ENCODE peak calls at places on chromosomes 7 and 10, in four cellular contexts. T is neural progenitor cell; Y is Panc1; A is CD8-positive, alpha-beta memory T cell. W is an unnamed sample.

GRCh38 chr7:4288791-4289190 is 393.3 kb upstream of the FOXK1 start:
- DNase-seq in T (no peak), Y (no peak), A (no peak), W (no peak)

GRCh38 chr10:5816170-5816569 is 2.9 kb upstream of the GDI2 start:
- DNase-seq in T (no peak), Y (no peak), A (no peak), W (no peak)

GRCh38 chr10:62594093-62594520 is 210.4 kb upstream of the ADO start:
- DNase-seq in T (peak; percentile 70), Y (peak; percentile 58), A (peak; percentile 28), W (peak; percentile 6)

GRCh38 chr7:18895456-18895855 is 222.0 kb downstream of the TWIST1 start:
- DNase-seq in T (no peak), Y (peak; percentile 72), A (no peak), W (no peak)

GRCh38 chr7:37113661-37114355 is 334.9 kb downstream of the ELMO1 start:
- DNase-seq in T (no peak), Y (no peak), A (no peak), W (no peak)

GRCh38 chr7:121079425-121080169 is 91.1 kb downstream of the CPED1 start:
- DNase-seq in T (no peak), Y (no peak), A (no peak), W (no peak)

GRCh38 chr10:13188593-13188992 is 27.2 kb downstream of the MCM10 start:
- DNase-seq in T (no peak), Y (no peak), A (no peak), W (no peak)

GRCh38 chr10:13074562-13075451 is 25.2 kb upstream of the OPTN start:
- DNase-seq in T (peak; percentile 83), Y (no peak), A (peak; percentile 24), W (no peak)

GRCh38 chr7:46454796-46455195 is 533.7 kb upstream of the IGFBP3 start:
- DNase-seq in T (no peak), Y (no peak), A (no peak), W (no peak)

GRCh38 chr7:1027285-1028043 is 16.9 kb upstream of the GPR146 start:
- DNase-seq in T (peak; percentile 68), Y (no peak), A (no peak), W (no peak)

GRCh38 chr10:91312031-91312733 is 91.7 kb downstream of the PCGF5 start:
- DNase-seq in T (no peak), Y (no peak), A (no peak), W (no peak)

GRCh38 chr10:45308707-45309106 is 6.7 kb downstream of the OR13A1 start:
- DNase-seq in T (no peak), Y (no peak), A (no peak), W (no peak)
- H3K27ac ChIP-seq in T (no peak overlapping the region), Y (no peak overlapping the region), A (no peak overlapping the region), W (no peak overlapping the region)

DNA sequence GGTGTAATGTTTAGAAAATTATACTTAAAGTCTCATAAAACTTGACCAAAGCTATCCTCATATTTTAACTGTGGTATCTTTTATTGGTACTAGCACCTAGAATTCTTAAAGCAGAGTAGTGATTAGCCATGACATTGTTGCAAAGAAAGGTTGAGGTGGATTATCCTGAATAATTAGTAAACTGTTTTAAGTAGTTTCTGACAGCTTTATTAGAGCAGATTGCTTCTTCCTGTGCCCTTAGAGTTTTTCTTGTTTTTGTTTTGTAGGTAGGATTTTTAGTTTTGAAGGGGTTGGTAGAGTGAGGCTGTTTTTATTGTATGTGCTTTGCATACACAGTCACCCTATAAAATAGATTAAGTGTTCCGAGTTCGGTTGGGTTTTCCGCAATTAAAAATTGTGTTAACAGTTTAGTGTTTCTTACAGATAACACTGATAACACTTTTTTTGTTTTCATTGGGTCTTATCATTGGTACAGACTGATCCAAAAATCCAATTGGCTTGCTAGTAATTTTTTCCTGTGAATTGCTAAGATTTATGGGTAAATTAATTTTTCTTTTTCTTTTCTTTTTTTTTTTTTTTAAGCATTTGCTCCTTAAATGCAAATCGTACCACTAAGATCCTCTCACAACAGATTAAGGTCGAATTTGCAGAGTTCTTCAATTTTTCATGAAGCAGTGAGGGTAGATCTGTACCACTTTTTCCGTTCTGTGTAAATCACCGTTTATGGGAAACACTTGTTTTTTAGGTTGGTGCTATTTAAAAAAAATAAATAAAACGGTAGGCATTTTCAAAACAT is 2.1 kb upstream of the PBLD start:
- DNase-seq in T (no peak), Y (no peak), A (no peak), W (no peak)
- H3K27ac ChIP-seq in T (no peak overlapping the region), Y (peak overlapping the region; percentile 100), A (peak overlapping the region; percentile 1), W (no peak overlapping the region)

DNA sequence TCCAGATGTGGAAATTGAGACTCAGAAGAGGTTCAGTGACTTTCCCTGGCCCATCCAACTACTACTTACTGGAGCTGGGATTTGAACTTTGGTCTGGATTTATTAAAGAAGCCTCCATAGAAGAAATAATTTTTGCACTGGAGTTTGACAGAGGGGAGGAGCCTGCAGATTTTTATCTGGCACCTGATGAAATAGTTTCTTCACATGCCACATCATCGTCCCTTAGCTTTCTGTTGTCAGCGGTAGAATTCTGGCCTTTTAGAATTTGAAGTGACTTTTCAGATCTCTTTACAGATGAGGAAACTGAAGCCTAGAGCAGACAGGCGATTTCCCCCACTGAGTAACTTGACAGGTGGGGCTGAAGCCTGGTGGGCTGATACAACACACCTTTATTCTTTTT is 233.5 kb downstream of the LRMDA start:
- DNase-seq in T (no peak), Y (no peak), A (no peak), W (no peak)
- H3K27ac ChIP-seq in T (no peak overlapping the region), Y (no peak overlapping the region), A (no peak overlapping the region), W (no peak overlapping the region)

GRCh38 chr10:74963549-74963948 is 137.1 kb downstream of the KAT6B start:
- DNase-seq in T (no peak), Y (no peak), A (no peak), W (no peak)

GRCh38 chr10:74969093-74969492 is 142.4 kb upstream of the SAMD8 start:
- DNase-seq in T (no peak), Y (no peak), A (no peak), W (no peak)

GRCh38 chr10:74967850-74968620 is 141.6 kb downstream of the KAT6B start:
- DNase-seq in T (peak; percentile 24), Y (no peak), A (no peak), W (no peak)

GRCh38 chr10:74969530-74969929 is 141.9 kb upstream of the SAMD8 start:
- DNase-seq in T (no peak), Y (no peak), A (no peak), W (no peak)

DNA sequence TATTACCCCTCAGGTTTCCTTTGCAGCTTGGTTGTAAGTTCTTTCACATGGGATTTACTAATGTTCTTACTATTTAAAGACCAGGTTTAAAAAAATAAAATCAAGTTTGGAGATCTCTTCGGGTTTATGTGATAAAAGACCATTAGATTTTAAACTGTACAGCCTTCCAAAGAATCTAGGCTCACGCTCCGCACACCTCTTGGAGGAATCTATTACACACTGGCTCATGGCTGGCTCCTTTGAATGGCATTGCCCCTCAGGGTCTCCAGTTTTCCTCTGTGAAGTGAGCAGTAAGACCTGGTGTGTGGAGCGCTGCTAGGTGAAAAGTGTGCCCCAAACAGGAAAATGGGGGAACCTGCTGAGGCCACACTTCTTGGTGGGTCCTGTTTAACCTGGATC is 142.2 kb downstream of the KAT6B start:
- DNase-seq in T (no peak), Y (no peak), A (no peak), W (no peak)
- H3K27ac ChIP-seq in T (no peak overlapping the region), Y (peak overlapping the region; percentile 3), A (no peak overlapping the region), W (no peak overlapping the region)

DNA sequence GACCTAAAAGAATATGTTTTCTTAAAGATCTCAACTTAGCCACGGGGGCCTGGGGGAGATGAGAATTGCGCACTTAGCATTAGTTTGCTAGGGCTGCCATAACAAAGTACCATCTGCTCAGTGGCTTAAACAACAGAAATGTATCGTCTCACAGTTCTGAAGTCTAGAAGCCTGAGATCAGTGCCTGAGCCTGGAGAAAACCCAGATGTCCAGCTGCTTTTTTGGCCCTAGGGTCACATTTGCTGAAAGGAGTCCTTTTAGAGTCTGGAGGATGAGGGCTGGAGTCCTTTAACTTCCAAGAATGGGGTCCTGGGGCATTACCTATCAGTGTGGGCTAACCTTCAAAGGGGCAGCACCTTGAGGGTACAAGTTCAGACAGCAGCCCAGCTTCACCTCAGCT is 48.2 kb downstream of the SMURF1 start:
- DNase-seq in T (no peak), Y (no peak), A (no peak), W (no peak)
- H3K27ac ChIP-seq in T (no peak overlapping the region), Y (no peak overlapping the region), A (no peak overlapping the region), W (peak overlapping the region; percentile 49)

GRCh38 chr7:130490888-130491771 is 755 bp upstream of the MEST start:
- DNase-seq in T (peak; percentile 77), Y (no peak), A (no peak), W (peak; percentile 22)
- H3K27ac ChIP-seq in T (peak overlapping the region; percentile 38), Y (peak overlapping the region; percentile 75), A (no peak overlapping the region), W (peak overlapping the region; percentile 55)

DNA sequence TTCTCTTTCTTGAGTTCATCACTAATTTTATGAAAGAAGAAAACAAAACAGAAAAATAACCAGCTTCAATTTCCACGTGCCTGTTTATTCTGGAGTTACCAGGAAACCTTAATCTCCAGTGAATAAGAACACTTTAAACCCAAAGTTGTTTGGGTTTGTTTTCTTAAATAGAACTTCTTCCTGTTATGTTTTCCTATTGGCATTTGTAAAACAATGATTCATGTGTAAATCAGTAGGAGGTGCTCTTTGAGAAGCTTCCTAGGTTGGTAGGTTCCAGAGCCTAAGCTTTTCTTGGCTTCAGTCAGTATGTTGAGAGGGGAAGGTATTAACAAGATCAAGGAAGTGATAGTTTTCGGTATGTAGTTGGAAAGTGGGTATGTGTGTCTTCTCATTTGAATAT is 119.0 kb downstream of the BICC1 start:
- DNase-seq in T (no peak), Y (no peak), A (no peak), W (no peak)
- H3K27ac ChIP-seq in T (no peak overlapping the region), Y (no peak overlapping the region), A (no peak overlapping the region), W (no peak overlapping the region)

GRCh38 chr7:150389532-150389816 is 10.3 kb downstream of the ZNF775 start:
- DNase-seq in T (no peak), Y (no peak), A (no peak), W (no peak)

GRCh38 chr7:150388306-150388705 is 9.2 kb downstream of the ZNF775 start:
- DNase-seq in T (peak; percentile 2), Y (no peak), A (no peak), W (no peak)

GRCh38 chr7:150393325-150393724 is 14.2 kb downstream of the ZNF775 start:
- DNase-seq in T (no peak), Y (no peak), A (no peak), W (no peak)

GRCh38 chr7:150388709-150389531 is 9.8 kb downstream of the ZNF775 start:
- DNase-seq in T (peak; percentile 52), Y (no peak), A (no peak), W (peak; percentile 53)

GRCh38 chr7:150390206-150390605 is 11.1 kb downstream of the ZNF775 start:
- DNase-seq in T (no peak), Y (no peak), A (no peak), W (no peak)
- H3K27ac ChIP-seq in T (no peak overlapping the region), Y (no peak overlapping the region), A (no peak overlapping the region), W (no peak overlapping the region)

DNA sequence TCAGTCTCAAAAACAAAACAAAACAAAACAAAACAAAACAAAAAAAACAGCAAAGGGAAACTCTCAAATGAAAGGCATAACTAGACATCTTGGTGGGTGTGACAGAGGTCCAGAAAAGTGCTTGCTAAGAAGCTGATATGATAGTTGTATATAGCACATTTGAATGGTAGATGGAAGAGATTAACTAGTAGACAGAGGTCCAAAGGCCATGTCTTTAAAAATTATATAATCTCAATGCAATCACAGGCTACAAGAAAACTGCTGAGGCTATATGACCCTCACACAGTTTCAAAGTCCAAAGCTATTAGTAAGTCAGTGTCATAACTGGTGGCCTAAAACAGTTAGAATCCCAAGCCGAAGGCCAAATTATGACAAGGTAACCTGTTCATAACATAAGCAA is 15.6 kb upstream of the CUBN start:
- DNase-seq in T (no peak), Y (no peak), A (no peak), W (no peak)
- H3K27ac ChIP-seq in T (no peak overlapping the region), Y (peak overlapping the region; percentile 4), A (no peak overlapping the region), W (no peak overlapping the region)